ENCODE peak calls at places on chromosomes 16 and 17, in four cellular contexts. M, L, T and N are unnamed samples.
A peak's percentile ranks its signal among the peaks of the same experiment; 100 is the strongest.

GRCh38 chr17:82438401-82439193 is 12.0 kb downstream of the CYBC1 start:
- DNase-seq in M (no peak), L (no peak), T (no peak), N (no peak)

GRCh38 chr17:39665642-39666221 is 583 bp downstream of the TCAP start:
- DNase-seq in M (peak; percentile 51), L (no peak), T (no peak), N (no peak)

GRCh38 chr17:71975998-71976649 is 144.7 kb upstream of the SOX9 start:
- DNase-seq in M (peak; percentile 4), L (peak; percentile 79), T (peak; percentile 78), N (peak; percentile 67)

GRCh38 chr16:57469046-57469445 is 6.6 kb downstream of the POLR2C start:
- DNase-seq in M (no peak), L (no peak), T (no peak), N (no peak)

GRCh38 chr16:30567991-30568638 is 3.4 kb downstream of the ZNF688 start:
- DNase-seq in M (peak; percentile 88), L (peak; percentile 46), T (no peak), N (peak; percentile 67)

GRCh38 chr17:55314784-55315491 is 50.2 kb downstream of the HLF start:
- DNase-seq in M (no peak), L (no peak), T (no peak), N (no peak)

GRCh38 chr16:21001262-21001661 is 100.7 kb downstream of the LYRM1 start:
- DNase-seq in M (peak; percentile 55), L (peak; percentile 29), T (no peak), N (no peak)

GRCh38 chr17:2237521-2237921 is 66.1 kb downstream of the SMG6 start:
- DNase-seq in M (no peak), L (no peak), T (no peak), N (no peak)

GRCh38 chr17:78338860-78339259 is 21.0 kb downstream of the SOCS3 start:
- DNase-seq in M (no peak), L (peak; percentile 82), T (no peak), N (peak; percentile 87)

GRCh38 chr16:15897386-15897785 is 9.0 kb upstream of the CEP20 start:
- DNase-seq in M (no peak), L (no peak), T (no peak), N (no peak)

GRCh38 chr17:31313982-31314787 is at the start of gene EVI2B:
- DNase-seq in M (peak; percentile 90), L (no peak), T (no peak), N (no peak)

GRCh38 chr17:33366998-33367397 is 73.9 kb upstream of the ASIC2 start:
- DNase-seq in M (no peak), L (no peak), T (no peak), N (no peak)

GRCh38 chr16:79573881-79574280 is 26.7 kb downstream of the MAF start:
- DNase-seq in M (no peak), L (no peak), T (no peak), N (no peak)

GRCh38 chr16:11610121-11610505 is 23.4 kb upstream of the LITAF start:
- DNase-seq in M (no peak), L (no peak), T (no peak), N (no peak)

GRCh38 chr16:20844588-20844987 is 38.3 kb downstream of the REXO5 start:
- DNase-seq in M (no peak), L (no peak), T (no peak), N (no peak)

GRCh38 chr17:80877095-80877828 is 114.4 kb upstream of the CHMP6 start:
- DNase-seq in M (no peak), L (peak; percentile 16), T (no peak), N (peak; percentile 39)

GRCh38 chr16:12410842-12411490 is 392.7 kb downstream of the CPPED1 start:
- DNase-seq in M (no peak), L (no peak), T (no peak), N (no peak)

GRCh38 chr17:66920965-66921364 is 43.5 kb upstream of the CACNG4 start:
- DNase-seq in M (peak; percentile 17), L (no peak), T (no peak), N (no peak)

GRCh38 chr17:49972486-49973270 is 3.7 kb downstream of the DLX4 start:
- DNase-seq in M (no peak), L (no peak), T (no peak), N (no peak)
- TF ChIP-seq CTCF in M (no peak), L (no peak), T (no peak), N (no peak)

DNA sequence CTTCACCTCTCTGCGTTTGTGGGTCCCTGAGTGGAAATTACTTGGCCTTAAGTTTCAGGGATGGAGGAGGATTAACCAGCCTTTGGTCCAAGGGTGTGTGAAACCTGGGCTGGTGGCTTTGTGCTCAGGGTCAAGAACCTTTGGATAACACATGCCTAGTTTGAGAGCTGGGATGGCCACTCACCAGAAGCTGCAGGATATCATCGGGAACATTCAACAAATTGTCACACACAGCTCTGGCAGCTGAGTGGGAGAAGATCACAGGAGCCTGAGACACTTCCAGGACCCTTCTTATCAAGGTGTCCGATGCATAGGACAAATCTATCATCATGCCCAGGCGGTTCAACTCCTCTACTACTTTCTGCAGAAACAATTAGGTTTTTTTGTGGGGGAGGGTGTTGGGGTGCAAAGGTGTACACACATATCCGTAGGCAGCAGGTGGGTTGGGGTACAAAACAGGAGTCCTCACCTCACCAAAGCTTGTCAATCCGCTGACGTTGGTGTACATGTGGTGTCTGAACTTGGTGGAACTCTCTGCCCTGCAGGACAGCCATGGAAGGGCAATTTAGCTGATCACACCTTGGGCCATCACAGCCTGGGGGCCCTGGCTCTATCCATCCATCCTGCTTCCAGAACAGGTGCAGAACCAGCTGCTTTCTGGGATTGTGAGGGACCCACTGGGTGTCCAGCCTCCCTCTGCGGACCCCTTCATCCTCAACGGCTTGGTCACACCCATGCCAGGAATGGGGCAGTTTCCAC is 2.7 kb downstream of the DPEP3 start:
- DNase-seq in M (no peak), L (no peak), T (no peak), N (no peak)
- TF ChIP-seq CTCF in M (no peak), L (no peak), T (no peak), N (no peak)

DNA sequence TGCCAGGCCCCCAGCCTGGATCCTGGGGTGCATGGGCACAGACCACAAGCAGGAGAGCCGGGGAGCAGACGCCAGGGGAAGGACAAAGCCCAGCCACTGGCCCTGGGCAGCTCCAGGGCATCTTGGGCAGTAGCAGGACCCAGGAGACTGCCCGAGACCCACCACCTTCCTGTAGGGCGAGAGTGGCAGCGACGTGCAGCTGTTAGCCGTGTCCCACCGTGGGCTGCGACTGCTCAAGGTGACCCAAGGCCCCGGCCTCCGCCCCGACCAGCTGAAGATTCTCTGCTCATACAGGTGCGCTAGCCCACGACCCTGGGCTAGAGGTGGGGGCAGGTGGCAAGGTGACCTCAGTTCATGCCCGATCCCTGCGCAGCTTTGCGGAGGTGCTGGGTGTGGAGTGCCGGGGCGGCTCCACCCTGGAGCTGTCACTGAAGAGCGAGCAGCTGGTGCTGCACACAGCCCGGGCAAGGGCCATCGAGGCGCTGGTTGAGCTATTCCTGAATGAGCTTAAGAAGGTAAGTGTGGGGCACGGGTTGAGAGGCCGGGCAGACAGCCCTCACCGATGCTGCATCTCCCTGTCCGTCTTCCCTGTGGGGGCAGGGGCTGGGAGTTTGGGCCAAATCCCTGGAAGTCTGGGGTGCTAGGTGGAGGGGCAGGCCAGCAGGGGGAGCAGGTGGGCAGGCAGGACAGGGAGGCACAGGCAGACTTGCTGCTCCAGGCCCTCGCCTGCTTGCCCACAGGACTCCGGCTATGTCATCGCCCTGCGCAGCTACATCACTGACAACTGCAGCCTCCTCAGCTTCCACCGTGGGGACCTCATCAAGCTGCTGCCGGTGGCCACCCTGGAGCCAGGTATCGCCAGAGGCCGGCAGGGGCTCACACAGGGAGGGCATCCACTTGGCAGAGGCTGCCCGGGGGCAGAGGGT is 13.5 kb upstream of the SMIM5 start:
- DNase-seq in M (peak; percentile 52), L (no peak), T (no peak), N (no peak)
- TF ChIP-seq CTCF in M (peak; percentile 57), L (peak; percentile 27), T (no peak), N (no peak)

GRCh38 chr16:27751676-27752075 is 201.7 kb downstream of the KATNIP start:
- DNase-seq in M (no peak), L (no peak), T (no peak), N (no peak)

GRCh38 chr16:27749547-27749875 is 199.6 kb downstream of the KATNIP start:
- DNase-seq in M (no peak), L (no peak), T (no peak), N (no peak)

GRCh38 chr16:27749946-27750345 is 200.0 kb downstream of the KATNIP start:
- DNase-seq in M (no peak), L (no peak), T (no peak), N (no peak)

GRCh38 chr16:27747946-27748345 is 198.0 kb downstream of the KATNIP start:
- DNase-seq in M (no peak), L (no peak), T (no peak), N (no peak)

GRCh38 chr16:27748868-27749546 is 199.1 kb downstream of the KATNIP start:
- DNase-seq in M (peak; percentile 48), L (peak; percentile 67), T (peak; percentile 43), N (peak; percentile 80)
- TF ChIP-seq CTCF in M (peak; percentile 25), L (peak; percentile 37), T (no peak), N (peak; percentile 66)